ENCODE peak calls at places on chromosome 1, in nine cellular contexts. H is colonic mucosa; X is A549; N is AG04450; R is stomach; Q is WERI-Rb-1; D is tibial nerve; F is CD8-positive, alpha-beta T cell; G is body of pancreas. P is an unnamed sample.

GRCh38 chr1:84300991-84301758 is at the start of gene SAMD13:
- DNase-seq in F (peak), H (peak), X (peak), Q (peak), G (peak), N (peak), R (peak), D (peak), P (peak)

GRCh38 chr1:40409467-40409866 is 35.9 kb downstream of the SMAP2 start:
- DNase-seq in X (no peak), R (no peak), N (no peak), Q (no peak), D (no peak), H (no peak), F (no peak), G (no peak), P (no peak)

GRCh38 chr1:235923466-235924008 is 56.8 kb upstream of the LYST start:
- DNase-seq in N (peak), R (no peak), X (no peak), F (peak), Q (peak), G (no peak), H (peak), D (no peak), P (no peak)

GRCh38 chr1:7608628-7609295 is 162.3 kb upstream of the VAMP3 start:
- DNase-seq in D (no peak), G (no peak), Q (no peak), R (no peak), X (no peak), H (no peak), N (no peak), F (no peak), P (no peak)

GRCh38 chr1:183461350-183461749 is 10.9 kb upstream of the SMG7 start:
- DNase-seq in H (peak), Q (no peak), X (no peak), D (peak), F (no peak), R (no peak), G (peak), N (no peak), P (no peak)

GRCh38 chr1:18707696-18708257 is 77.1 kb downstream of the PAX7 start:
- DNase-seq in H (no peak), F (no peak), G (no peak), N (no peak), D (no peak), Q (peak), X (no peak), R (no peak), P (no peak)

GRCh38 chr1:63381741-63382140 is 14.3 kb downstream of the ALG6 start:
- DNase-seq in D (no peak), R (no peak), F (no peak), G (no peak), Q (no peak), X (no peak), H (no peak), N (no peak), P (no peak)

GRCh38 chr1:33606272-33606671 is 133.8 kb downstream of the ZSCAN20 start:
- DNase-seq in X (no peak), N (no peak), F (no peak), H (no peak), Q (no peak), D (peak), R (no peak), G (no peak), P (no peak)

GRCh38 chr1:210232524-210233215 is at the start of gene SERTAD4:
- DNase-seq in R (peak), F (no peak), Q (peak), H (peak), N (no peak), G (peak), X (peak), D (peak), P (no peak)

GRCh38 chr1:38092256-38092655 is 45.7 kb upstream of the POU3F1 start:
- DNase-seq in Q (no peak), G (no peak), N (no peak), D (no peak), R (no peak), X (no peak), F (no peak), H (no peak), P (no peak)

GRCh38 chr1:237232501-237232900 is 190.5 kb downstream of the RYR2 start:
- DNase-seq in Q (peak), R (no peak), N (no peak), F (no peak), X (no peak), D (no peak), H (no peak), G (no peak), P (no peak)

GRCh38 chr1:13617108-13617507 is 33.5 kb downstream of the PDPN start:
- DNase-seq in Q (no peak), G (no peak), N (no peak), R (no peak), F (no peak), X (no peak), H (no peak), D (no peak), P (no peak)

GRCh38 chr1:54604051-54604450 is 19.3 kb downstream of the FAM151A start:
- DNase-seq in R (no peak), D (no peak), Q (no peak), H (peak), F (no peak), N (no peak), X (no peak), G (peak), P (no peak)

GRCh38 chr1:191284175-191284574 is 806.5 kb upstream of the BRINP3 start:
- DNase-seq in X (no peak), G (no peak), R (no peak), N (no peak), H (no peak), D (no peak), F (no peak), Q (no peak), P (no peak)

GRCh38 chr1:22089787-22090186 is 37.3 kb downstream of the CDC42 start:
- DNase-seq in R (no peak), Q (no peak), D (no peak), G (no peak), H (no peak), F (no peak), X (no peak), N (no peak), P (no peak)

GRCh38 chr1:18285533-18285924 is 177.9 kb downstream of the IGSF21 start:
- DNase-seq in N (no peak), Q (no peak), R (no peak), F (no peak), D (no peak), X (no peak), G (no peak), H (no peak), P (no peak)

GRCh38 chr1:20029178-20029912 is 40.6 kb upstream of the PLA2G5 start:
- DNase-seq in R (no peak), F (no peak), Q (no peak), D (no peak), H (no peak), N (no peak), X (no peak), G (no peak), P (no peak)

GRCh38 chr1:209491031-209491430 is 92.5 kb upstream of the CAMK1G start:
- DNase-seq in R (no peak), Q (no peak), N (no peak), F (no peak), D (no peak), G (no peak), X (no peak), H (no peak), P (no peak)

GRCh38 chr1:115908565-115909334 is 67.6 kb upstream of the SLC22A15 start:
- DNase-seq in D (no peak), H (no peak), N (no peak), Q (no peak), X (no peak), G (no peak), R (no peak), F (no peak), P (no peak)

GRCh38 chr1:214364335-214364734 is 83.4 kb downstream of the SMYD2 start:
- DNase-seq in N (no peak), G (no peak), X (no peak), R (no peak), D (no peak), Q (no peak), H (no peak), F (no peak), P (no peak)

GRCh38 chr1:1204425-1204920 is 1.9 kb downstream of the TNFRSF18 start:
- DNase-seq in R (no peak), Q (no peak), F (no peak), G (no peak), D (no peak), N (no peak), X (no peak), H (no peak), P (no peak)

GRCh38 chr1:23751050-23751814 is 8.0 kb downstream of the ELOA start:
- DNase-seq in N (no peak), F (no peak), X (peak), R (peak), H (peak), G (peak), Q (peak), D (no peak), P (peak)

GRCh38 chr1:225697437-225697836 is 44.5 kb upstream of the ENAH start:
- DNase-seq in X (no peak), G (peak), H (no peak), Q (no peak), F (no peak), D (no peak), N (no peak), R (no peak), P (no peak)

GRCh38 chr1:67773462-67773861 is 59.8 kb downstream of the GNG12 start:
- DNase-seq in R (no peak), G (no peak), H (no peak), X (no peak), D (no peak), N (no peak), F (no peak), Q (no peak), P (no peak)

GRCh38 chr1:33792651-33793050 is 71.2 kb upstream of the HMGB4 start:
- DNase-seq in D (no peak), N (no peak), Q (no peak), F (no peak), H (no peak), G (no peak), X (no peak), R (no peak), P (no peak)

GRCh38 chr1:37047487-37047886 is 13.2 kb upstream of the GRIK3 start:
- DNase-seq in D (no peak), Q (no peak), H (no peak), G (no peak), F (no peak), R (no peak), X (no peak), N (no peak), P (no peak)

GRCh38 chr1:247647864-247648263 is 31.7 kb downstream of the OR13G1 start:
- DNase-seq in F (no peak), Q (no peak), D (peak), G (peak), N (no peak), X (no peak), H (peak), R (peak), P (no peak)

GRCh38 chr1:65793359-65793732 is 651 bp downstream of the PDE4B start:
- DNase-seq in R (no peak), N (no peak), H (no peak), Q (peak), F (no peak), G (no peak), X (no peak), D (no peak), P (no peak)
- H3K4me3 ChIP-seq in R (peak), N (peak), H (peak), Q (peak), F (no peak), G (no peak), X (peak), D (peak), P (peak)

DNA sequence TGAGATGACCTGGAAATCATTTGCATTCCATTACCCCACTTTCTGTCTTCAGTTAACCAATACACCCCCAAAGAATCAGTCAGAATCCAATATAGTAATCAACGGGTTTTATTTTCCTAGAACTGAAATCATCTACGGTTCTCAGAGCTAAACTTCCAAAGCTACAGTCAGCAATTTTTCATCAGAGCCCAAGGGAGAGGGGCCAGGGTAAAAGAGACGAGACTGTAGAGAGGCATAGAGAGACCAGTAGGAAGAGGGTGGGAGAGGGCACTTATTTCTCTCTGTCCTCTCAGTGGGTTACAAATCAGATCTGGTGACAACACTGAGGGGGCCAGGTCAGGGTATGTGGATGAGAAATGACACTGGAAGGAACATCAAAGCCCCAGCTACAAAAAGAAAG is 1.1 kb upstream of the MRPL24 start:
- DNase-seq in X (no peak), H (no peak), R (no peak), N (no peak), Q (no peak), D (no peak), G (no peak), F (no peak), P (no peak)
- H3K4me3 ChIP-seq in X (no peak), H (no peak), R (no peak), N (no peak), Q (no peak), D (no peak), G (no peak), F (no peak), P (no peak)

GRCh38 chr1:162391790-162392563 is 10.4 kb downstream of the C1orf226 start:
- DNase-seq in H (no peak), Q (peak), X (peak), F (no peak), D (no peak), N (no peak), G (no peak), R (no peak), P (no peak)
- H3K4me3 ChIP-seq in H (no peak), Q (no peak), X (no peak), F (no peak), D (no peak), N (no peak), G (no peak), R (no peak), P (no peak)

DNA sequence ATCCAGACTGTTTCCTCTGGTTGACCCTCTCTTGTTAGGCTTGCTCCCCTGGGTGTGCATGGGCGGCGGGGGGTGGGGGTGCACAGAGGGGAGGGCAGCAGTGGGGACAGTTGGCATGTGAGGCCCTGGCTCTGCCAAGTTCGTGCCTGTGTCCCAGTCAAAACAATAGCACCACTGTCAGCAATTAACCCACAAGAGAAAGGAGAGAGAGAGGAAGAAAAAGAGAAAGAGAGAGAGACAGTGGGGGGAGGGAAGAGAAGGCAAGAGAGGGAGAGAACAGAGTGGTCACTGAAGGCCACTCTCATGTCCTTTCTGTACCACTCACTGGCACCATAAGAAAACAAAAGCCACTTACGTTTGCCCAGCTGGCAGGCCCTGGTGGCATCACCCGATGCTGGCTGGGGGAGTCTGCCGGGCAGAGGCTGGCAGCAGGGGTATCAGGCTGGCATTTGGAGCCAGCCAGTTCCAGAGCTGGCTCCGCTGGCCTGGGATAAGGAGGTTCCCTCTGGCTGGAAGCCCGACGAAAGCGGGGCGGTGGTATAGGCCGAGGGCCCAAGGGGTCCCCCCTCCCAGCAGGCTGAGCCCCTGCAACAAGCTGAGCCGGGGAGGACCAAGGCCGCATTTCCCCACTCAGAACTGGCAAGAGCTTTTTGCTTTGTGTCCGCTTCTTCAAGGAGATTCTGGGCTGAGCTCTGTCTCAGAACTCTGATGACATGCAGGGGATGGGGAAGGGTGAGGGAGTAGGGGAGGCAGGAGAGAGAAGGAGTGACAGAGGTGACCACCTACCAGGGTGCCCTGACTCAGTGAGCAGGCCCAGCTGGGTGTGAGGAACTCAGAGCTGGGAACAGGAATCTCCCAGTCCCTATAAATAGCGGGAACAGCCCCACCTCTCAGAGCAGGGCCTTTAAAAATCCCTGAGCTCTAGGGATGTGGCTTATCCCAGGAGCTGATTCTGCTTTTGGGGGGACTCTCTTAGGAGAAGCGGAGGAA is 27.9 kb downstream of the PIK3C2B start:
- DNase-seq in H (no peak), N (no peak), Q (no peak), D (no peak), G (no peak), F (no peak), R (no peak), X (no peak), P (no peak)
- H3K4me3 ChIP-seq in H (no peak), N (no peak), Q (no peak), D (peak), G (no peak), F (no peak), R (no peak), X (no peak), P (no peak)

GRCh38 chr1:167584581-167584980 is 31.0 kb upstream of the CREG1 start:
- DNase-seq in X (no peak), Q (no peak), N (no peak), R (no peak), H (no peak), D (no peak), G (no peak), F (no peak), P (no peak)
- H3K4me3 ChIP-seq in X (no peak), Q (no peak), N (no peak), R (no peak), H (no peak), D (no peak), G (no peak), F (no peak), P (no peak)